ENCODE peak calls at places on chromosome 5, in five cellular contexts. B, I, Z, Q and G are unnamed samples.

GRCh38 chr5:33994845-33995244 is 10.4 kb upstream of the SLC45A2 start:
- DNase-seq in B (peak), I (no peak), Z (no peak), Q (peak), G (no peak)

GRCh38 chr5:163509288-163510040 is 4.0 kb downstream of the MAT2B start:
- DNase-seq in B (peak), I (no peak), Z (no peak), Q (peak), G (peak)

GRCh38 chr5:37771731-37772130 is 68.1 kb downstream of the GDNF start:
- DNase-seq in B (peak), I (no peak), Z (peak), Q (no peak), G (no peak)

GRCh38 chr5:34847056-34847455 is 8.1 kb downstream of the TTC23L start:
- DNase-seq in B (no peak), I (no peak), Z (no peak), Q (no peak), G (no peak)

GRCh38 chr5:11387382-11387781 is 516.9 kb downstream of the CTNND2 start:
- DNase-seq in B (no peak), I (no peak), Z (no peak), Q (no peak), G (no peak)

GRCh38 chr5:52177193-52177592 is 610.5 kb upstream of the ITGA1 start:
- DNase-seq in B (no peak), I (no peak), Z (no peak), Q (no peak), G (no peak)

GRCh38 chr5:177049285-177049684 is 26.8 kb downstream of the ZNF346 start:
- DNase-seq in B (no peak), I (no peak), Z (no peak), Q (no peak), G (no peak)

GRCh38 chr5:55218966-55219365 is 8.1 kb downstream of the MCIDAS start:
- DNase-seq in B (no peak), I (no peak), Z (no peak), Q (peak), G (no peak)

GRCh38 chr5:135039526-135040296 is 5.7 kb upstream of the PITX1 start:
- DNase-seq in B (no peak), I (no peak), Z (no peak), Q (no peak), G (no peak)

GRCh38 chr5:17169507-17169906 is 47.9 kb upstream of the BASP1 start:
- DNase-seq in B (peak), I (no peak), Z (no peak), Q (peak), G (peak)

GRCh38 chr5:113804264-113804663 is 290.8 kb downstream of the YTHDC2 start:
- DNase-seq in B (no peak), I (no peak), Z (no peak), Q (peak), G (no peak)

GRCh38 chr5:43231977-43232376 is 40.0 kb downstream of the NIM1K start:
- DNase-seq in B (no peak), I (no peak), Z (no peak), Q (peak), G (peak)

GRCh38 chr5:140828402-140828737 is 610 bp downstream of the PCDHA6 start:
- DNase-seq in B (no peak), I (no peak), Z (no peak), Q (peak), G (no peak)

GRCh38 chr5:105503950-105504349 is 1941.4 kb upstream of the NUDT12 start:
- DNase-seq in B (no peak), I (no peak), Z (no peak), Q (no peak), G (no peak)

GRCh38 chr5:159907689-159908088 is 8.6 kb upstream of the ADRA1B start:
- DNase-seq in B (no peak), I (no peak), Z (no peak), Q (no peak), G (peak)

GRCh38 chr5:74412064-74412463 is 228.5 kb downstream of the ENC1 start:
- DNase-seq in B (no peak), I (no peak), Z (no peak), Q (peak), G (no peak)

GRCh38 chr5:133203317-133204305 is 151.8 kb downstream of the HSPA4 start:
- DNase-seq in B (no peak), I (no peak), Z (no peak), Q (no peak), G (no peak)

GRCh38 chr5:133952729-133953567 is 15.5 kb downstream of the C5orf15 start:
- DNase-seq in B (peak), I (no peak), Z (no peak), Q (no peak), G (peak)

GRCh38 chr5:176614805-176615478 is 5.0 kb upstream of the GPRIN1 start:
- DNase-seq in B (peak), I (no peak), Z (no peak), Q (no peak), G (peak)

GRCh38 chr5:147805030-147805454 is 22.5 kb upstream of the JAKMIP2 start:
- DNase-seq in B (peak), I (no peak), Z (no peak), Q (no peak), G (no peak)

GRCh38 chr5:32541241-32541640 is 44.1 kb upstream of the SUB1 start:
- DNase-seq in B (peak), I (no peak), Z (no peak), Q (no peak), G (peak)

GRCh38 chr5:80034962-80035821 is at the start of gene THBS4:
- DNase-seq in B (no peak), I (no peak), Z (no peak), Q (peak), G (no peak)

GRCh38 chr5:53983568-53984465 is 326.6 kb downstream of the ARL15 start:
- DNase-seq in B (peak), I (no peak), Z (peak), Q (no peak), G (no peak)

GRCh38 chr5:173762930-173763329 is 125.2 kb upstream of the CPEB4 start:
- DNase-seq in B (no peak), I (no peak), Z (no peak), Q (no peak), G (no peak)

GRCh38 chr5:160339406-160340140 is 27.2 kb upstream of the CCNJL start:
- DNase-seq in B (no peak), I (no peak), Z (no peak), Q (no peak), G (no peak)

GRCh38 chr5:115702025-115702424 is 76.2 kb upstream of the TMED7 start:
- DNase-seq in B (no peak), I (no peak), Z (no peak), Q (no peak), G (no peak)

GRCh38 chr5:44536650-44537260 is 147.5 kb upstream of the FGF10 start:
- DNase-seq in B (peak), I (no peak), Z (no peak), Q (peak), G (peak)

GRCh38 chr5:130278136-130278535 is 373.9 kb downstream of the CHSY3 start:
- DNase-seq in B (no peak), I (no peak), Z (no peak), Q (no peak), G (no peak)

GRCh38 chr5:116440329-116440895 is 134.2 kb downstream of the SEMA6A start:
- DNase-seq in B (no peak), I (no peak), Z (no peak), Q (no peak), G (no peak)

GRCh38 chr5:96868603-96869371 is 7.5 kb upstream of the ERAP2 start:
- DNase-seq in B (peak), I (no peak), Z (peak), Q (peak), G (peak)

GRCh38 chr5:4661326-4661725 is 478.8 kb upstream of the ADAMTS16 start:
- DNase-seq in B (no peak), I (no peak), Z (no peak), Q (no peak), G (no peak)